ENCODE peak calls at places on chromosome 21, in four cellular contexts. K is IMR-90, P is H9, M is neuronal stem cell. G is an unnamed sample.
A peak's percentile ranks its signal among the peaks of the same experiment; 100 is the strongest.

GRCh38 chr21:28516996-28517592 is 475.6 kb downstream of the LTN1 start:
- DNase-seq in K (no peak), P (peak; percentile 92), M (peak; percentile 45), G (peak; percentile 52)

GRCh38 chr21:17539323-17539722 is 26.5 kb downstream of the CXADR start:
- DNase-seq in K (no peak), P (no peak), M (no peak), G (no peak)

GRCh38 chr21:24197956-24198355 is 1409.3 kb downstream of the MRPL39 start:
- DNase-seq in K (peak; percentile 20), P (no peak), M (no peak), G (no peak)

GRCh38 chr21:25938673-25939395 is 204.1 kb downstream of the GABPA start:
- DNase-seq in K (no peak), P (no peak), M (no peak), G (peak; percentile 22)

GRCh38 chr21:16370176-16370575 is 640.4 kb downstream of the USP25 start:
- DNase-seq in K (no peak), P (no peak), M (no peak), G (no peak)

GRCh38 chr21:44897326-44898010 is 23.2 kb downstream of the ITGB2 start:
- DNase-seq in K (no peak), P (peak; percentile 73), M (no peak), G (no peak)

GRCh38 chr21:16541366-16541765 is 811.6 kb downstream of the USP25 start:
- DNase-seq in K (no peak), P (no peak), M (no peak), G (no peak)

GRCh38 chr21:32021319-32022027 is 148.7 kb downstream of the HUNK start:
- DNase-seq in K (no peak), P (no peak), M (no peak), G (no peak)

GRCh38 chr21:39020751-39021474 is 162.3 kb downstream of the PSMG1 start:
- DNase-seq in K (peak; percentile 74), P (no peak), M (no peak), G (peak; percentile 76)

GRCh38 chr21:31888936-31889371 is 16.1 kb downstream of the HUNK start:
- DNase-seq in K (no peak), P (no peak), M (no peak), G (no peak)

GRCh38 chr21:32278068-32278467 is 781 bp downstream of the MIS18A start:
- DNase-seq in K (no peak), P (no peak), M (no peak), G (peak; percentile 30)

GRCh38 chr21:44836666-44837471 is 19.0 kb upstream of the SUMO3 start:
- DNase-seq in K (no peak), P (no peak), M (no peak), G (peak; percentile 67)

GRCh38 chr21:28124541-28124940 is 868.1 kb downstream of the LTN1 start:
- DNase-seq in K (peak; percentile 51), P (no peak), M (no peak), G (no peak)

GRCh38 chr21:44337941-44338895 is 972 bp downstream of the CFAP410 start:
- DNase-seq in K (peak; percentile 47), P (peak; percentile 90), M (peak; percentile 53), G (peak; percentile 78)

GRCh38 chr21:25329227-25329626 is 278.1 kb downstream of the MRPL39 start:
- DNase-seq in K (peak; percentile 91), P (no peak), M (no peak), G (no peak)

GRCh38 chr21:45029968-45030636 is 44.3 kb upstream of the ADARB1 start:
- DNase-seq in K (no peak), P (no peak), M (peak; percentile 74), G (no peak)

GRCh38 chr21:31484219-31484618 is 140.2 kb upstream of the TIAM1 start:
- DNase-seq in K (no peak), P (no peak), M (no peak), G (no peak)

GRCh38 chr21:44980562-44981489 is 41.0 kb downstream of the SLX9 start:
- DNase-seq in K (no peak), P (no peak), M (no peak), G (no peak)

GRCh38 chr21:15731243-15731613 is 1.4 kb downstream of the USP25 start:
- DNase-seq in K (no peak), P (no peak), M (no peak), G (peak; percentile 25)

GRCh38 chr21:16912075-16912474 is 600.8 kb upstream of the CXADR start:
- DNase-seq in K (peak; percentile 22), P (no peak), M (no peak), G (no peak)

GRCh38 chr21:40120944-40121575 is 253.8 kb downstream of the PCP4 start:
- DNase-seq in K (peak; percentile 1), P (no peak), M (peak; percentile 9), G (no peak)

GRCh38 chr21:39083377-39084008 is 99.8 kb downstream of the PSMG1 start:
- DNase-seq in K (no peak), P (no peak), M (no peak), G (peak; percentile 54)

GRCh38 chr21:15775981-15776380 is 46.2 kb downstream of the USP25 start:
- DNase-seq in K (peak; percentile 89), P (no peak), M (no peak), G (peak; percentile 84)

GRCh38 chr21:37687001-37687400 is 229.3 kb downstream of the KCNJ6 start:
- DNase-seq in K (no peak), P (no peak), M (no peak), G (peak; percentile 52)
- H2AFZ ChIP-seq in K (no peak overlapping the region), P (no peak overlapping the region), M (peak overlapping the region; percentile 55), G (no peak overlapping the region)

GRCh38 chr21:35469446-35469845 is 420.3 kb upstream of the RUNX1 start:
- DNase-seq in K (peak; percentile 34), P (no peak), M (no peak), G (no peak)

GRCh38 chr21:35470522-35470921 is 421.4 kb upstream of the RUNX1 start:
- DNase-seq in K (no peak), P (peak; percentile 51), M (no peak), G (peak; percentile 41)

GRCh38 chr21:35467536-35467935 is 418.4 kb upstream of the RUNX1 start:
- DNase-seq in K (peak; percentile 54), P (no peak), M (no peak), G (peak; percentile 60)

GRCh38 chr21:35465750-35466149 is 416.6 kb upstream of the RUNX1 start:
- DNase-seq in K (no peak), P (no peak), M (no peak), G (no peak)

GRCh38 chr21:35468991-35469390 is 419.9 kb upstream of the RUNX1 start:
- DNase-seq in K (no peak), P (no peak), M (no peak), G (no peak)
- H2BK120ac ChIP-seq in K (no peak overlapping the region), P (no peak overlapping the region), M (no peak overlapping the region), G (no peak overlapping the region)

DNA sequence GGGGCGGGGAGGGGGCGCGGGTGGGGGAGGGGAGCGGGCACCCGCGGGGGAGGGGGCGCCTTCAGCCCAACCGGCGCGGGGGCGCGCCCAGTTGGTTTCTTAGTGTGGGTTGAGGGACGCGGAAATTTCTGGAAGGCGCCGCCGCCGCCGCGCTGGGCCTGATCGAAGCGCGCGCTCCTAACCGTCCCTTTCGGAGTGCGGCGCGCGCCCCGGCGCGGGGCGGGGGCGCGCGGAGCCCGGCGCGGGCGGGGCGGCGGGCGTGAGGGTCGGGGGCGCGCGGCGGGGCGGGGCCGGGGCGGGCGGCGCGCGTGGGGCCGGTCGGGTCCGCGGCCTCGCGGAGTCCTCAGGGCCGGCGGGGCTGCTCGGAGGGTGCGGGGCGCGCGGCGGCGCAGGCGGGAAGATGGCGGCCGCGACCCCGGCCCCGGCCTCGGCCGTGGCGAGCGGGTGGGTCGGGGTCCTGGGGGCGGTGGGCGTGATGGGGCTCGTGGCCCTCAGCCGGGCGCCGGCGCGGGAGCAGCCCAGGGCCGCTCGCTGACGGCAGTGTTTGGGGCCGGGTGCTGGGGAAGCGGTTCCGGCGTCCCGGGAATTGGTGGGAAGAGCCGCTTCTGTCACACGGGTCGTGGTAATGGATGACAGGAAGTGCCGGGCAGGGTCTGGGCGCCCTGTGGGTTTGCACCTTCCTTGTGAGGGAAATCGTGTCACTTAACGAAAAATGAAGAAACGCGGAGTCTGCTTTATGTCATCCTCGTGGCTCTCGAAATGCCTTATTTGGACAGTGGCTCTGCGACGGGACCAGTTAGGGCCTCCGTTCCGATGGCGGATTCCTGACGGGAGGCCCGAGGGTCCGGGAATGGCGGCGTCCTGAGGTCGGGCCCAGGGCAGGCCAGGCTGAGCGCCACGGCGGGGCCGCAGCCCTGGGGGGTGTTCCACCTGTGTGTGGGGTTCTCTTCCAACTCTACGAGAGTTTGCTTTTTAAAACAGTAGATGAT is 764 bp downstream of the PKNOX1 start:
- DNase-seq in K (peak; percentile 64), P (peak; percentile 48), M (peak; percentile 49), G (peak; percentile 90)
- H3K23ac ChIP-seq in K (peak overlapping the region; percentile 99), P (no peak overlapping the region), M (peak overlapping the region; percentile 90), G (no peak overlapping the region)

GRCh38 chr21:37546949-37547614 is 180.5 kb downstream of the DYRK1A start:
- DNase-seq in K (no peak), P (no peak), M (no peak), G (peak; percentile 29)
- H2AFZ ChIP-seq in K (peak overlapping the region; percentile 46), P (no peak overlapping the region), M (peak overlapping the region; percentile 43), G (no peak overlapping the region)

GRCh38 chr21:7916329-7917303 is 2604.8 kb upstream of the TPTE start:
- DNase-seq in K (no peak), P (no peak), M (no peak), G (no peak)

GRCh38 chr21:7917729-7918128 is 2603.7 kb upstream of the TPTE start:
- DNase-seq in K (peak; percentile 35), P (no peak), M (no peak), G (no peak)
- H2BK120ac ChIP-seq in K (no peak overlapping the region), P (no peak overlapping the region), M (no peak overlapping the region), G (no peak overlapping the region)

DNA sequence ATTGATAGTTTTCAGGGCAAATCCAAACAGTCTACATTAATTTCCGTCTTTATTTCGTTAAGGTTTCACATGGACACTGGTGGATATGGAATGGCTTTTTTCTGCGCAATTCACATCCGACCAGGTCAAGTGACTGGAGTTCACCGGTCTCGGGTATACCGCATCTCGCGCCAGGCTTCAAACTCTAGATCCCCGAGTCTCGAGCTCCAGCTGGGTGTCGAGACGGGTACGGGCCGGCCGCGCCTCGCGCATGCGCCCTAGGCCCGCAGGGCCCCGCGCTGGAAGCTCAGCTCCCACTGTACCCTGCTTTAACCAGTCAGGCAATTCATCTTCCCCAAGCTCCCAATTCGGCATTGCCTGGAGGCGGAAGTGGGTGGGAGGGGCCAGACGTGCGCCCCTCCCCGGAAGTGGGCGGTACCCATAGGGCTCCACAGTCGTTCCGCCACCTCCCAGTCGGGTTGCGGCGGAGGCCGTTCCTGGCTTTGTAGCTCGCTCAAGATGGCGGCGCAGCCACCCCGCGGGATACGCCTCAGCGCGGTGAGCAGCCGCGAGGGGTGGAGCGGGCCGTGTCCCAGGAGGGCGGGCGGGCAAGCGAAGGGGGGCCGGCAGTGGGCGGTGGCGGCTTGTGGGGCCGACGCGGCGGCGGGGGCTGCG is at the start of gene MORC3:
- DNase-seq in K (peak; percentile 99), P (peak; percentile 99), M (peak; percentile 98), G (peak; percentile 99)
- H3K23ac ChIP-seq in K (peak within 1 kb of the TSS; percentile 97), P (no peak within 1 kb of the TSS), M (peak within 1 kb of the TSS; percentile 99), G (no peak within 1 kb of the TSS)

GRCh38 chr21:20270365-20271055 is 727.7 kb upstream of the NCAM2 start:
- DNase-seq in K (no peak), P (no peak), M (no peak), G (no peak)

GRCh38 chr21:20265704-20266368 is 732.4 kb upstream of the NCAM2 start:
- DNase-seq in K (no peak), P (no peak), M (no peak), G (no peak)

GRCh38 chr21:20266369-20266710 is 731.9 kb upstream of the NCAM2 start:
- DNase-seq in K (no peak), P (no peak), M (no peak), G (no peak)
- H2AFZ ChIP-seq in K (no peak overlapping the region), P (no peak overlapping the region), M (no peak overlapping the region), G (no peak overlapping the region)